ENCODE peak calls at places on chromosomes 4 and X, in five cellular contexts. V, A, X, E and D are unnamed samples.

GRCh38 chrX:13432376-13432775 is 112.5 kb upstream of the ATXN3L start:
- DNase-seq in V (no peak), A (no peak), X (no peak), E (no peak), D (no peak)

GRCh38 chr4:176729489-176729888 is 63.2 kb downstream of the VEGFC start:
- DNase-seq in V (no peak), A (no peak), X (no peak), E (no peak), D (peak; percentile 18)

GRCh38 chr4:116015062-116015461 is 901.6 kb upstream of the NDST4 start:
- DNase-seq in V (no peak), A (no peak), X (no peak), E (no peak), D (no peak)

GRCh38 chr4:1502976-1503375 is 96.7 kb upstream of the NKX1-1 start:
- DNase-seq in V (no peak), A (no peak), X (no peak), E (no peak), D (peak; percentile 5)

GRCh38 chr4:67198757-67199156 is 346.5 kb downstream of the CENPC start:
- DNase-seq in V (no peak), A (no peak), X (no peak), E (no peak), D (peak; percentile 35)

GRCh38 chrX:101482296-101482695 is 3.0 kb upstream of the ARMCX4 start:
- DNase-seq in V (no peak), A (no peak), X (no peak), E (no peak), D (no peak)

GRCh38 chrX:11472381-11472780 is 179.2 kb downstream of the AMELX start:
- DNase-seq in V (no peak), A (no peak), X (no peak), E (no peak), D (no peak)

GRCh38 chr4:168854216-168854921 is 155.7 kb downstream of the CBR4 start:
- DNase-seq in V (no peak), A (no peak), X (no peak), E (no peak), D (no peak)

GRCh38 chrX:124736553-124737240 is 390.3 kb downstream of the SH2D1A start:
- DNase-seq in V (peak; percentile 67), A (no peak), X (no peak), E (peak; percentile 60), D (peak; percentile 63)

GRCh38 chr4:68147079-68147478 is 17.4 kb upstream of the TMPRSS11F start:
- DNase-seq in V (no peak), A (no peak), X (no peak), E (no peak), D (no peak)

GRCh38 chr4:9764155-9764696 is 17.2 kb upstream of the DRD5 start:
- DNase-seq in V (no peak), A (no peak), X (no peak), E (no peak), D (no peak)

GRCh38 chrX:68332156-68332823 is 101.0 kb downstream of the OPHN1 start:
- DNase-seq in V (no peak), A (no peak), X (no peak), E (peak; percentile 1), D (peak; percentile 60)

GRCh38 chrX:350148-350533 is 31.5 kb upstream of the GTPBP6 start:
- DNase-seq in V (no peak), A (no peak), X (no peak), E (no peak), D (no peak)

GRCh38 chrX:48538641-48539344 is 721 bp upstream of the TBC1D25 start:
- DNase-seq in V (no peak), A (no peak), X (no peak), E (no peak), D (no peak)

GRCh38 chr4:78529569-78530209 is 21.9 kb upstream of the ANXA3 start:
- DNase-seq in V (no peak), A (no peak), X (no peak), E (no peak), D (no peak)

GRCh38 chr4:163111588-163111987 is 55.1 kb downstream of the NAF1 start:
- DNase-seq in V (no peak), A (no peak), X (no peak), E (peak; percentile 46), D (no peak)

GRCh38 chr4:83535520-83535944 is 376 bp upstream of the GPAT3 start:
- DNase-seq in V (no peak), A (peak; percentile 65), X (no peak), E (peak; percentile 54), D (peak; percentile 16)

GRCh38 chr4:184448828-184449227 is 25.5 kb downstream of the IRF2 start:
- DNase-seq in V (no peak), A (no peak), X (no peak), E (peak; percentile 33), D (no peak)

GRCh38 chr4:8910100-8910821 is 38.6 kb upstream of the HMX1 start:
- DNase-seq in V (no peak), A (peak; percentile 57), X (no peak), E (no peak), D (no peak)

GRCh38 chrX:45134303-45134702 is 66.4 kb downstream of the DIPK2B start:
- DNase-seq in V (no peak), A (no peak), X (no peak), E (no peak), D (no peak)

GRCh38 chr4:11730545-11730944 is 301.9 kb upstream of the HS3ST1 start:
- DNase-seq in V (no peak), A (no peak), X (no peak), E (no peak), D (no peak)

GRCh38 chr4:73609688-73610087 is 10.5 kb downstream of the RASSF6 start:
- DNase-seq in V (no peak), A (no peak), X (no peak), E (no peak), D (no peak)

GRCh38 chr4:38667005-38667771 is 3.2 kb downstream of the KLF3 start:
- DNase-seq in V (peak; percentile 88), A (no peak), X (peak; percentile 90), E (peak; percentile 90), D (peak; percentile 71)

GRCh38 chr4:3253808-3254207 is 4.8 kb downstream of the MSANTD1 start:
- DNase-seq in V (no peak), A (peak; percentile 60), X (no peak), E (no peak), D (no peak)

GRCh38 chr4:158649111-158649680 is 22.5 kb downstream of the C4orf46 start:
- DNase-seq in V (no peak), A (no peak), X (no peak), E (no peak), D (no peak)

GRCh38 chr4:26931451-26931850 is 70.8 kb downstream of the STIM2 start:
- DNase-seq in V (no peak), A (no peak), X (no peak), E (no peak), D (no peak)

GRCh38 chrX:15328131-15328530 is 7.2 kb downstream of the PIGA start:
- DNase-seq in V (no peak), A (no peak), X (no peak), E (no peak), D (no peak)

GRCh38 chr4:5711479-5712184 is 631 bp downstream of the EVC start:
- DNase-seq in V (no peak), A (no peak), X (no peak), E (no peak), D (peak; percentile 53)

GRCh38 chrX:112868586-112868985 is 28.0 kb upstream of the AMOT start:
- DNase-seq in V (no peak), A (no peak), X (no peak), E (no peak), D (no peak)

GRCh38 chr4:6892190-6892908 is 17.3 kb upstream of the TBC1D14 start:
- DNase-seq in V (peak; percentile 24), A (no peak), X (no peak), E (peak; percentile 72), D (peak; percentile 78)

GRCh38 chr4:2261110-2261852 is 628 bp downstream of the MXD4 start:
- DNase-seq in V (peak; percentile 63), A (peak; percentile 86), X (no peak), E (peak; percentile 74), D (no peak)

DNA sequence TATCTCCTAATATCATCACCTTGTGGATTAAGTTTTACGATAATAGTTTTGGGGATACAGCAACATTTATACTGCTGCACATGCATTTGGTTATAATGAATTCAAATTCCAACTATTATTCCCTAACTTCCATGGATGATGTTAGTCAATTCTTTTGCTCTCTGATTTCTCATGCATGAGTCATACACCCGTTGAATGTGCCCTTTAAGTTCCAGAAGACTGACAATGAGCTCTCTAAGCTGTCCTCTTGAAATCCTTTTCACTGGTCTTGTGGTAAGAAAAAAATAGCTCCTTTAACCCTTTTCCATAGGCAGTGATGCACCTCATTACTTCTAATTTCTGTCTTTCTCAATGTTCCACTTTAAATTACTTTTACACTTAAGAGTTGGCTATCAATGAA is 1095.2 kb upstream of the POU3F4 start:
- DNase-seq in V (no peak), A (no peak), X (no peak), E (peak; percentile 2), D (no peak)
- H3K27me3 ChIP-seq in V (no peaks in the 10 kb centered on the region), A (no peaks in the 10 kb centered on the region), X (no peaks in the 10 kb centered on the region), E (no peaks in the 10 kb centered on the region), D (no peaks in the 10 kb centered on the region)

DNA sequence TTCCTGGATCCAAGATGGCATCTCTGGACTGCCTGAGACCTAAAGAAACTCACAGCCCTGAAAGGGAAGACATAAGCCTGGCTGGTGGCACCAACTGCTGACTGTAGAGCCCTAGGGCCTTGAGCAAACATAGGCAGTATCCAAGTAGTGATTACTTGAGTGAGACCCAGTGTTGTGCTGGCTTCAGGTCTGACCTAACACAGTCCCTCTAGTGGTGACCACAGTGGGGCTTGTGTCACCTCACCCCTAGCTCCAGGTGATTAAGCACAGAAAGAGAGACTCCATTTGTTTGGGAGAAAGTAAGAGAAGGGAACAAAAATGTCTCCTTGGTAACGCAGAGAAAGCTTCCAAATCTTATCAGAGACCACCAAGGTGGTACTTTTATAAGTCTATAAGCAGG is 496.3 kb upstream of the HTR2C start:
- DNase-seq in V (no peak), A (no peak), X (no peak), E (no peak), D (no peak)
- H3K4me3 ChIP-seq in V (no peak overlapping the region), A (no peak overlapping the region), X (no peak overlapping the region), E (no peak overlapping the region), D (no peak overlapping the region)

GRCh38 chr4:151257704-151258103 is 19.3 kb upstream of the PRSS48 start:
- DNase-seq in V (no peak), A (no peak), X (no peak), E (no peak), D (no peak)
- H3K4me1 ChIP-seq in V (no peaks in the 10 kb centered on the region), A (no peaks in the 10 kb centered on the region), X (no peaks in the 10 kb centered on the region), E (no peaks in the 10 kb centered on the region), D (no peaks in the 10 kb centered on the region)

GRCh38 chr4:41364871-41365270 is 108.1 kb downstream of the UCHL1 start:
- DNase-seq in V (no peak), A (no peak), X (no peak), E (no peak), D (no peak)

GRCh38 chr4:41361831-41362646 is 105.3 kb downstream of the UCHL1 start:
- DNase-seq in V (no peak), A (no peak), X (no peak), E (peak; percentile 20), D (no peak)

GRCh38 chr4:41365726-41366125 is 109.0 kb downstream of the UCHL1 start:
- DNase-seq in V (no peak), A (no peak), X (no peak), E (peak; percentile 17), D (no peak)

GRCh38 chr4:41362647-41363383 is 106.1 kb downstream of the UCHL1 start:
- DNase-seq in V (no peak), A (no peak), X (no peak), E (peak; percentile 65), D (peak; percentile 90)

GRCh38 chr4:41363384-41363981 is 106.8 kb downstream of the UCHL1 start:
- DNase-seq in V (no peak), A (no peak), X (no peak), E (peak; percentile 37), D (no peak)
- H3K27me3 ChIP-seq in V (no peaks in the 10 kb centered on the region), A (no peaks in the 10 kb centered on the region), X (peaks cover 9% of the 10 kb centered on the region), E (peaks cover 58% of the 10 kb centered on the region), D (no peaks in the 10 kb centered on the region)